ENCODE peak calls at places on chromosomes 1 and 21, in four cellular contexts. Q is NCI-H1930, X is anterior cingulate cortex, G is NCI-H345. S is an unnamed sample.

GRCh38 chr1:107874221-107874620 is 90.8 kb downstream of the VAV3 start:
- DNase-seq in G (no peak), X (no peak), Q (no peak), S (no peak)

GRCh38 chr1:58939666-58940370 is 156.0 kb upstream of the JUN start:
- DNase-seq in Q (no peak), G (peak), X (no peak), S (no peak)

GRCh38 chr1:6252374-6252710 is 8.4 kb downstream of the HES3 start:
- DNase-seq in Q (no peak), X (no peak), G (no peak), S (no peak)

GRCh38 chr1:66728021-66728420 is 24.2 kb upstream of the DYNLT5 start:
- DNase-seq in G (no peak), X (no peak), Q (no peak), S (no peak)

GRCh38 chr1:197660389-197660788 is 114.9 kb downstream of the DENND1B start:
- DNase-seq in G (no peak), X (no peak), Q (no peak), S (no peak)

GRCh38 chr1:165773324-165773965 is 4.8 kb upstream of the TMCO1 start:
- DNase-seq in X (no peak), Q (no peak), G (no peak), S (no peak)

GRCh38 chr1:173914366-173914871 is 2.7 kb downstream of the SERPINC1 start:
- DNase-seq in G (no peak), Q (no peak), X (no peak), S (no peak)

GRCh38 chr1:112599513-112599912 is 19.4 kb downstream of the ST7L start:
- DNase-seq in Q (no peak), G (no peak), X (no peak), S (no peak)

GRCh38 chr1:150902346-150902745 is 15.4 kb downstream of the CTXND2 start:
- DNase-seq in Q (no peak), X (no peak), G (no peak), S (no peak)

GRCh38 chr1:48916121-48917069 is 139.7 kb upstream of the BEND5 start:
- DNase-seq in G (peak), X (no peak), Q (peak), S (no peak)

GRCh38 chr21:26007911-26008579 is 162.5 kb downstream of the APP start:
- DNase-seq in Q (no peak), X (no peak), G (no peak), S (no peak)

GRCh38 chr1:28249013-28249870 is 10.1 kb upstream of the SESN2 start:
- DNase-seq in G (peak), Q (peak), X (no peak), S (no peak)

GRCh38 chr21:38938343-38938742 is 132.6 kb downstream of the ETS2 start:
- DNase-seq in Q (no peak), G (peak), X (no peak), S (no peak)

GRCh38 chr1:212858461-212859265 is 588 bp downstream of the FLVCR1 start:
- DNase-seq in Q (no peak), G (peak), X (peak), S (peak)

GRCh38 chr1:45669859-45670655 is 16.3 kb downstream of the GPBP1L1 start:
- DNase-seq in X (no peak), G (no peak), Q (no peak), S (no peak)

GRCh38 chr1:27218736-27219135 is 15.7 kb upstream of the WDTC1 start:
- DNase-seq in X (no peak), G (no peak), Q (no peak), S (no peak)

GRCh38 chr1:1957533-1957961 is 38.5 kb upstream of the TMEM52 start:
- DNase-seq in G (no peak), Q (no peak), X (no peak), S (no peak)

GRCh38 chr1:151898519-151898991 is 10.8 kb downstream of the THEM4 start:
- DNase-seq in G (no peak), Q (no peak), X (no peak), S (no peak)

GRCh38 chr1:241706967-241707366 is 54.9 kb downstream of the WDR64 start:
- DNase-seq in X (no peak), G (no peak), Q (no peak), S (no peak)

GRCh38 chr1:109214695-109215623 is 1.2 kb downstream of the SARS1 start:
- DNase-seq in X (no peak), Q (peak), G (peak), S (no peak)

GRCh38 chr1:5707566-5708178 is 284.6 kb downstream of the NPHP4 start:
- DNase-seq in Q (no peak), G (peak), X (no peak), S (peak)

GRCh38 chr1:19079541-19079940 is 123.1 kb upstream of the IFFO2 start:
- DNase-seq in Q (no peak), X (no peak), G (no peak), S (no peak)

GRCh38 chr1:58528518-58528917 is 18.0 kb downstream of the OMA1 start:
- DNase-seq in G (no peak), X (no peak), Q (no peak), S (no peak)

GRCh38 chr1:87045757-87046422 is 131.5 kb downstream of the HS2ST1 start:
- DNase-seq in Q (no peak), G (no peak), X (no peak), S (no peak)

GRCh38 chr1:151494741-151495281 is 16.4 kb upstream of the CGN start:
- DNase-seq in X (no peak), G (no peak), Q (no peak), S (no peak)

GRCh38 chr1:189305279-189305678 is 1172.4 kb downstream of the BRINP3 start:
- DNase-seq in X (no peak), Q (no peak), G (no peak), S (no peak)

GRCh38 chr1:173469656-173470055 is 7.5 kb upstream of the PRDX6 start:
- DNase-seq in Q (no peak), G (no peak), X (no peak), S (no peak)

GRCh38 chr1:230986976-230987375 is 8.1 kb downstream of the ARV1 start:
- DNase-seq in X (no peak), Q (no peak), G (no peak), S (no peak)

GRCh38 chr1:204611036-204611435 is 74.5 kb downstream of the LRRN2 start:
- DNase-seq in G (no peak), Q (no peak), X (no peak), S (no peak)